ENCODE peak calls at places on chromosomes 16 and 17, in five cellular contexts. One of them, this sample, is unnamed.

GRCh38 chr16:31360296-31360695 is 5.3 kb downstream of the ITGAX start:
- DNase-seq in fibroblast of lung: no peak
- DNase-seq in T-helper 17 cell: no peak
- DNase-seq in amniotic stem cell: no peak
- DNase-seq in C1 segment of cervical spinal cord: no peak
- DNase-seq in this sample: no peak

GRCh38 chr16:66549284-66550131 is at the start of gene TK2:
- DNase-seq in amniotic stem cell: peak; percentile 46
- DNase-seq in C1 segment of cervical spinal cord: no peak
- DNase-seq in T-helper 17 cell: peak; percentile 49
- DNase-seq in fibroblast of lung: peak; percentile 73
- DNase-seq in this sample: peak; percentile 64

GRCh38 chr17:38465420-38466345 is 37.4 kb downstream of the ARHGAP23 start:
- DNase-seq in C1 segment of cervical spinal cord: no peak
- DNase-seq in fibroblast of lung: peak; percentile 84
- DNase-seq in amniotic stem cell: peak; percentile 68
- DNase-seq in T-helper 17 cell: no peak
- DNase-seq in this sample: no peak

GRCh38 chr17:76492250-76492988 is 8.8 kb downstream of the RHBDF2 start:
- DNase-seq in T-helper 17 cell: no peak
- DNase-seq in C1 segment of cervical spinal cord: no peak
- DNase-seq in amniotic stem cell: no peak
- DNase-seq in fibroblast of lung: no peak
- DNase-seq in this sample: peak; percentile 46

GRCh38 chr17:79036609-79037008 is 12.6 kb downstream of the C1QTNF1 start:
- DNase-seq in T-helper 17 cell: no peak
- DNase-seq in fibroblast of lung: peak; percentile 87
- DNase-seq in C1 segment of cervical spinal cord: no peak
- DNase-seq in amniotic stem cell: peak; percentile 64
- DNase-seq in this sample: no peak

GRCh38 chr17:17719199-17719940 is 38.1 kb downstream of the RAI1 start:
- DNase-seq in fibroblast of lung: no peak
- DNase-seq in C1 segment of cervical spinal cord: no peak
- DNase-seq in amniotic stem cell: no peak
- DNase-seq in T-helper 17 cell: no peak
- DNase-seq in this sample: no peak

GRCh38 chr16:86427327-86427935 is 82.9 kb upstream of the FOXF1 start:
- DNase-seq in fibroblast of lung: peak; percentile 64
- DNase-seq in amniotic stem cell: no peak
- DNase-seq in T-helper 17 cell: no peak
- DNase-seq in C1 segment of cervical spinal cord: no peak
- DNase-seq in this sample: no peak

GRCh38 chr16:12729448-12729847 is 74.2 kb downstream of the CPPED1 start:
- DNase-seq in T-helper 17 cell: no peak
- DNase-seq in amniotic stem cell: peak; percentile 12
- DNase-seq in C1 segment of cervical spinal cord: no peak
- DNase-seq in fibroblast of lung: peak; percentile 72
- DNase-seq in this sample: no peak

GRCh38 chr16:66043326-66043725 is 323.2 kb upstream of the CDH5 start:
- DNase-seq in amniotic stem cell: no peak
- DNase-seq in T-helper 17 cell: no peak
- DNase-seq in C1 segment of cervical spinal cord: no peak
- DNase-seq in fibroblast of lung: no peak
- DNase-seq in this sample: no peak

GRCh38 chr17:40325156-40326013 is 16.4 kb downstream of the RARA start:
- DNase-seq in fibroblast of lung: no peak
- DNase-seq in C1 segment of cervical spinal cord: no peak
- DNase-seq in amniotic stem cell: no peak
- DNase-seq in T-helper 17 cell: peak; percentile 44
- DNase-seq in this sample: no peak